ENCODE peak calls at places on chromosomes 3 and 15, in six cellular contexts. One of them, this sample, is unnamed.

GRCh38 chr15:28100516-28101195 is 1.5 kb upstream of the OCA2 start:
- DNase-seq in astrocyte of the spinal cord: no peak
- DNase-seq in sciatic nerve: peak
- DNase-seq in stimulated activated CD8-positive, alpha-beta memory T cell treated with anti-CD3 and anti-CD28 coated beads, Interleukin-7, amount 100 ng/mL, for 24 hours: no peak
- DNase-seq in lung: no peak
- DNase-seq in NCI-H1092 treated with DMSO at 0.1 percent for 48 hours: no peak
- DNase-seq in this sample: peak

GRCh38 chr3:10470120-10470665 is 35.2 kb downstream of the ATP2B2 start:
- DNase-seq in astrocyte of the spinal cord: no peak
- DNase-seq in sciatic nerve: no peak
- DNase-seq in stimulated activated CD8-positive, alpha-beta memory T cell treated with anti-CD3 and anti-CD28 coated beads, Interleukin-7, amount 100 ng/mL, for 24 hours: no peak
- DNase-seq in lung: no peak
- DNase-seq in NCI-H1092 treated with DMSO at 0.1 percent for 48 hours: no peak
- DNase-seq in this sample: no peak

GRCh38 chr3:137121704-137122314 is 164.0 kb downstream of the IL20RB start:
- DNase-seq in astrocyte of the spinal cord: peak
- DNase-seq in sciatic nerve: no peak
- DNase-seq in stimulated activated CD8-positive, alpha-beta memory T cell treated with anti-CD3 and anti-CD28 coated beads, Interleukin-7, amount 100 ng/mL, for 24 hours: no peak
- DNase-seq in lung: no peak
- DNase-seq in NCI-H1092 treated with DMSO at 0.1 percent for 48 hours: peak
- DNase-seq in this sample: no peak

GRCh38 chr15:51097553-51098330 is 3.0 kb upstream of the TNFAIP8L3 start:
- DNase-seq in astrocyte of the spinal cord: peak
- DNase-seq in sciatic nerve: no peak
- DNase-seq in stimulated activated CD8-positive, alpha-beta memory T cell treated with anti-CD3 and anti-CD28 coated beads, Interleukin-7, amount 100 ng/mL, for 24 hours: no peak
- DNase-seq in lung: no peak
- DNase-seq in NCI-H1092 treated with DMSO at 0.1 percent for 48 hours: no peak
- DNase-seq in this sample: no peak

GRCh38 chr3:14253022-14253761 is 74.6 kb downstream of the LSM3 start:
- DNase-seq in astrocyte of the spinal cord: no peak
- DNase-seq in sciatic nerve: no peak
- DNase-seq in stimulated activated CD8-positive, alpha-beta memory T cell treated with anti-CD3 and anti-CD28 coated beads, Interleukin-7, amount 100 ng/mL, for 24 hours: no peak
- DNase-seq in lung: no peak
- DNase-seq in NCI-H1092 treated with DMSO at 0.1 percent for 48 hours: no peak
- DNase-seq in this sample: no peak

GRCh38 chr3:184343200-184343876 is 5.9 kb downstream of the FAM131A start:
- DNase-seq in astrocyte of the spinal cord: peak
- DNase-seq in sciatic nerve: no peak
- DNase-seq in stimulated activated CD8-positive, alpha-beta memory T cell treated with anti-CD3 and anti-CD28 coated beads, Interleukin-7, amount 100 ng/mL, for 24 hours: no peak
- DNase-seq in lung: no peak
- DNase-seq in NCI-H1092 treated with DMSO at 0.1 percent for 48 hours: no peak
- DNase-seq in this sample: no peak

GRCh38 chr3:60674870-60675269 is 576.4 kb downstream of the FHIT start:
- DNase-seq in astrocyte of the spinal cord: no peak
- DNase-seq in sciatic nerve: no peak
- DNase-seq in stimulated activated CD8-positive, alpha-beta memory T cell treated with anti-CD3 and anti-CD28 coated beads, Interleukin-7, amount 100 ng/mL, for 24 hours: no peak
- DNase-seq in lung: no peak
- DNase-seq in NCI-H1092 treated with DMSO at 0.1 percent for 48 hours: no peak
- DNase-seq in this sample: no peak

GRCh38 chr3:66423791-66424190 is 77.0 kb downstream of the LRIG1 start:
- DNase-seq in astrocyte of the spinal cord: peak
- DNase-seq in sciatic nerve: no peak
- DNase-seq in stimulated activated CD8-positive, alpha-beta memory T cell treated with anti-CD3 and anti-CD28 coated beads, Interleukin-7, amount 100 ng/mL, for 24 hours: no peak
- DNase-seq in lung: no peak
- DNase-seq in NCI-H1092 treated with DMSO at 0.1 percent for 48 hours: no peak
- DNase-seq in this sample: peak

GRCh38 chr15:69762373-69763148 is 309.9 kb downstream of the RPLP1 start:
- DNase-seq in astrocyte of the spinal cord: no peak
- DNase-seq in sciatic nerve: no peak
- DNase-seq in stimulated activated CD8-positive, alpha-beta memory T cell treated with anti-CD3 and anti-CD28 coated beads, Interleukin-7, amount 100 ng/mL, for 24 hours: no peak
- DNase-seq in lung: no peak
- DNase-seq in NCI-H1092 treated with DMSO at 0.1 percent for 48 hours: no peak
- DNase-seq in this sample: no peak

GRCh38 chr3:157467165-157467564 is 30.5 kb downstream of the PTX3 start:
- DNase-seq in astrocyte of the spinal cord: peak
- DNase-seq in sciatic nerve: no peak
- DNase-seq in stimulated activated CD8-positive, alpha-beta memory T cell treated with anti-CD3 and anti-CD28 coated beads, Interleukin-7, amount 100 ng/mL, for 24 hours: no peak
- DNase-seq in lung: no peak
- DNase-seq in NCI-H1092 treated with DMSO at 0.1 percent for 48 hours: no peak
- DNase-seq in this sample: no peak

GRCh38 chr15:72229947-72230196 is 1.1 kb downstream of the PKM start:
- DNase-seq in astrocyte of the spinal cord: no peak
- DNase-seq in sciatic nerve: no peak
- DNase-seq in stimulated activated CD8-positive, alpha-beta memory T cell treated with anti-CD3 and anti-CD28 coated beads, Interleukin-7, amount 100 ng/mL, for 24 hours: no peak
- DNase-seq in lung: no peak
- DNase-seq in NCI-H1092 treated with DMSO at 0.1 percent for 48 hours: no peak
- DNase-seq in this sample: no peak

GRCh38 chr3:25910997-25911396 is 121.1 kb downstream of the OXSM start:
- DNase-seq in astrocyte of the spinal cord: peak
- DNase-seq in sciatic nerve: no peak
- DNase-seq in stimulated activated CD8-positive, alpha-beta memory T cell treated with anti-CD3 and anti-CD28 coated beads, Interleukin-7, amount 100 ng/mL, for 24 hours: peak
- DNase-seq in lung: peak
- DNase-seq in NCI-H1092 treated with DMSO at 0.1 percent for 48 hours: no peak
- DNase-seq in this sample: no peak